ENCODE peak calls at places on chromosome 6, in six cellular contexts. O is spleen; R is CD4-positive, alpha-beta memory T cell; J is mesendoderm; F is BE2C; C is suprapubic skin. S is an unnamed sample.

GRCh38 chr6:109434456-109434855 is 6.0 kb downstream of the PPIL6 start:
- DNase-seq in F (no peak), C (no peak), J (no peak), O (no peak), R (no peak), S (no peak)

GRCh38 chr6:63442870-63443269 is 123.1 kb upstream of the LGSN start:
- DNase-seq in J (no peak), F (no peak), C (no peak), O (no peak), R (no peak), S (no peak)

GRCh38 chr6:80547827-80548226 is 441.4 kb downstream of the BCKDHB start:
- DNase-seq in F (no peak), C (no peak), R (no peak), J (no peak), O (no peak), S (no peak)

GRCh38 chr6:131383421-131384411 is 189.3 kb upstream of the ARG1 start:
- DNase-seq in O (peak; percentile 82), C (no peak), F (no peak), J (no peak), R (no peak), S (no peak)

GRCh38 chr6:167568407-167569024 is 243.6 kb downstream of the TTLL2 start:
- DNase-seq in C (peak; percentile 52), J (no peak), O (no peak), R (no peak), F (no peak), S (no peak)

GRCh38 chr6:123901441-123901840 is 97.8 kb downstream of the NKAIN2 start:
- DNase-seq in R (no peak), J (no peak), C (no peak), F (no peak), O (no peak), S (no peak)

GRCh38 chr6:3128381-3129108 is 10.0 kb downstream of the BPHL start:
- DNase-seq in F (no peak), O (no peak), C (no peak), R (no peak), J (no peak), S (no peak)

GRCh38 chr6:21808045-21808470 is 214.5 kb downstream of the SOX4 start:
- DNase-seq in O (no peak), R (no peak), J (peak; percentile 42), F (no peak), C (no peak), S (peak; percentile 8)

GRCh38 chr6:130697661-130698535 is 129.3 kb upstream of the SMLR1 start:
- DNase-seq in J (peak; percentile 56), O (no peak), F (peak; percentile 9), C (no peak), R (peak; percentile 54), S (no peak)

GRCh38 chr6:56279346-56280080 is 32.1 kb upstream of the COL21A1 start:
- DNase-seq in C (no peak), F (no peak), O (no peak), J (peak; percentile 69), R (no peak), S (no peak)

GRCh38 chr6:158027590-158028285 is 46.1 kb downstream of the SYNJ2 start:
- DNase-seq in R (no peak), J (peak; percentile 64), C (no peak), O (peak; percentile 68), F (no peak), S (no peak)

GRCh38 chr6:30009113-30009512 is 52.0 kb upstream of the POLR1H start:
- DNase-seq in C (no peak), O (no peak), J (no peak), F (no peak), R (no peak), S (no peak)

GRCh38 chr6:88443554-88443953 is 277.4 kb upstream of the CNR1 start:
- DNase-seq in C (no peak), R (no peak), J (no peak), O (no peak), F (no peak), S (no peak)

GRCh38 chr6:148987982-148988381 is 241.2 kb downstream of the UST start:
- DNase-seq in J (no peak), O (no peak), R (no peak), F (no peak), C (no peak), S (no peak)

GRCh38 chr6:36964908-36965307 is 10.4 kb downstream of the PI16 start:
- DNase-seq in J (no peak), F (no peak), R (no peak), O (peak; percentile 59), C (no peak), S (no peak)

GRCh38 chr6:4673861-4674260 is 102.3 kb upstream of the CDYL start:
- DNase-seq in F (no peak), O (no peak), C (no peak), R (no peak), J (no peak), S (no peak)

GRCh38 chr6:132730560-132730959 is 16.7 kb upstream of the VNN1 start:
- DNase-seq in J (no peak), C (no peak), R (no peak), O (no peak), F (no peak), S (no peak)

GRCh38 chr6:71287926-71288227 is 734 bp upstream of the OGFRL1 start:
- DNase-seq in F (no peak), R (no peak), O (no peak), C (no peak), J (no peak), S (no peak)

GRCh38 chr6:158149641-158150040 is 18.4 kb downstream of the SERAC1 start:
- DNase-seq in F (no peak), C (no peak), O (no peak), J (no peak), R (no peak), S (no peak)

GRCh38 chr6:11791354-11792107 is 12.9 kb upstream of the ADTRP start:
- DNase-seq in C (no peak), O (no peak), R (no peak), F (no peak), J (no peak), S (no peak)

GRCh38 chr6:40723967-40724366 is 136.8 kb upstream of the LRFN2 start:
- DNase-seq in C (no peak), J (no peak), F (peak; percentile 52), O (no peak), R (no peak), S (no peak)

GRCh38 chr6:19838442-19839236 is 1.5 kb downstream of the ID4 start:
- DNase-seq in R (no peak), F (peak; percentile 20), C (peak; percentile 79), J (peak; percentile 90), O (no peak), S (no peak)

GRCh38 chr6:28867078-28867414 is 56.7 kb downstream of the TRIM27 start:
- DNase-seq in R (no peak), J (no peak), O (no peak), F (no peak), C (no peak), S (no peak)

GRCh38 chr6:118668761-118669411 is 17.5 kb upstream of the CEP85L start:
- DNase-seq in C (no peak), R (no peak), O (no peak), F (no peak), J (peak; percentile 43), S (no peak)

GRCh38 chr6:157944983-157945931 is 36.4 kb upstream of the SYNJ2 start:
- DNase-seq in O (no peak), J (no peak), C (no peak), F (no peak), R (no peak), S (no peak)

GRCh38 chr6:128135325-128135724 is 234.5 kb upstream of the THEMIS start:
- DNase-seq in R (no peak), F (no peak), O (no peak), C (no peak), J (no peak), S (no peak)

DNA sequence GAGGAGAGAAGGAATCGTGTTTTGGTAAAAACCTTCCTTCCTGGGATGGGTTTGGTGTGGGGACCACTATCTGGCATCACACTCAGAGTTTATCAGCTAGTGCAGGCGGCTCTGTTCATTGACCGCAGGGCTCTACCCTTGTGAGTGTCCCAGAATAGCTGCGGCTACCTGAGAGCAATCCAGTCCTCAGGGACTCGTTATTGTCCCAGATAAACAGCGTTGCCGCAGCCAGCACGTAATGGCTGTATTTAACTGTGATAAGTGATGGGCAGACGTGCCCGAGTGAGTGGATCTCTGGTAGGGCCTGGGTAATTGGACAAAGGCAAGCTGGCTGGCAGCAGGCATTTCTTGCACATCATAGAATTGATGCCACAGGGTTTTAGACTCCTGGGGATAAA is 163.3 kb downstream of the SOBP start:
- DNase-seq in R (no peak), J (no peak), F (peak; percentile 88), O (no peak), C (no peak), S (no peak)
- H3K4me1 ChIP-seq in R (peaks cover 13% of the 10 kb centered on the region), J (no peaks in the 10 kb centered on the region), F (peaks cover 30% of the 10 kb centered on the region), O (peaks cover 44% of the 10 kb centered on the region), C (peaks cover 1% of the 10 kb centered on the region), S (no peaks in the 10 kb centered on the region)

GRCh38 chr6:161152527-161152862 is 121.4 kb downstream of the AGPAT4 start:
- DNase-seq in R (no peak), O (no peak), J (no peak), C (no peak), F (no peak), S (no peak)

GRCh38 chr6:161151660-161152526 is 122.0 kb downstream of the AGPAT4 start:
- DNase-seq in O (no peak), F (no peak), R (no peak), C (no peak), J (no peak), S (no peak)

GRCh38 chr6:161152904-161153662 is 120.8 kb downstream of the AGPAT4 start:
- DNase-seq in R (no peak), F (no peak), J (no peak), O (no peak), C (no peak), S (no peak)

GRCh38 chr6:161154796-161155335 is 119.0 kb downstream of the AGPAT4 start:
- DNase-seq in C (no peak), F (no peak), J (no peak), R (no peak), O (no peak), S (no peak)

GRCh38 chr6:161153725-161154124 is 120.1 kb downstream of the AGPAT4 start:
- DNase-seq in J (no peak), F (no peak), C (no peak), R (no peak), O (no peak), S (no peak)
- H3K4me1 ChIP-seq in J (no peaks in the 10 kb centered on the region), F (no peaks in the 10 kb centered on the region), C (no peaks in the 10 kb centered on the region), R (no peaks in the 10 kb centered on the region), O (no peaks in the 10 kb centered on the region), S (no peaks in the 10 kb centered on the region)

DNA sequence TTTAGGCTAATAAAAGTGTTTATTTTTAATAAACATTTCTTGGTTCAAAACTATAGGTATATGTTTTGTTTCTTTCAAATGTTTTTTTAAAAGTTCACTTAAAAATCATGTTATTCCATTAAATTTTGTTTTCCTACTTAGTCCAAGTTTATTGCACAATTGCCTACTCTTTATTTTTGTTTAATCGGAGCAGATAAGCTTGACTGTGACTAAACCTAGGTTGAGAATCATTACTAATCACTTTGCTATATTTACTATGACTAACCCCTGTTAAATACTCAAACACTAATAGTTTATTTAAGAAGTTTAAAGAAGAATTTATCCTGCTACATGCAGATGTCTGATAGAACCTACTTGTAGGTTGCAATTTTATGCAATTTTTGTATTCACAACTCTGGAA is 18.8 kb downstream of the MAP3K4 start:
- DNase-seq in C (no peak), O (no peak), J (no peak), R (no peak), F (no peak), S (no peak)
- H3K4me1 ChIP-seq in C (peaks cover 32% of the 10 kb centered on the region), O (peaks cover 4% of the 10 kb centered on the region), J (peaks cover 8% of the 10 kb centered on the region), R (peaks cover 6% of the 10 kb centered on the region), F (no peaks in the 10 kb centered on the region), S (peaks cover 23% of the 10 kb centered on the region)

GRCh38 chr6:32858194-32858593 is 4.2 kb downstream of the PSMB9 start:
- DNase-seq in J (no peak), C (no peak), R (no peak), F (no peak), O (no peak), S (no peak)
- H3K4me1 ChIP-seq in J (no peaks in the 10 kb centered on the region), C (peaks cover 26% of the 10 kb centered on the region), R (peaks cover 47% of the 10 kb centered on the region), F (no peaks in the 10 kb centered on the region), O (peaks cover 65% of the 10 kb centered on the region), S (peaks cover 5% of the 10 kb centered on the region)